ENCODE peak calls at places on chromosomes 1 and 21, in four cellular contexts. T is WTC11, M is HEK293T, A is K562. Y is an unnamed sample.

GRCh38 chr1:19640363-19641316 is 3.5 kb upstream of the NBL1 start:
- DNase-seq in T (peak; percentile 73), M (no peak), A (no peak), Y (peak; percentile 76)

GRCh38 chr1:114032271-114033218 is 53.3 kb downstream of the OLFML3 start:
- DNase-seq in T (peak; percentile 43), M (no peak), A (no peak), Y (no peak)

GRCh38 chr1:11749203-11749689 is 12.7 kb upstream of the C1orf167 start:
- DNase-seq in T (peak; percentile 60), M (peak; percentile 45), A (peak; percentile 87), Y (peak; percentile 44)

GRCh38 chr21:31555741-31556191 is 103.7 kb upstream of the SOD1 start:
- DNase-seq in T (peak; percentile 43), M (no peak), A (no peak), Y (no peak)

GRCh38 chr1:53410100-53410541 is 49.1 kb upstream of the DMRTB1 start:
- DNase-seq in T (no peak), M (peak; percentile 28), A (no peak), Y (no peak)

GRCh38 chr1:162973381-162973795 is 95.8 kb upstream of the RGS4 start:
- DNase-seq in T (no peak), M (no peak), A (no peak), Y (no peak)

GRCh38 chr1:220038640-220039039 is 7.7 kb downstream of the EPRS1 start:
- DNase-seq in T (no peak), M (no peak), A (no peak), Y (no peak)

GRCh38 chr1:212558665-212559480 is 49.7 kb upstream of the ATF3 start:
- DNase-seq in T (peak; percentile 92), M (peak; percentile 99), A (peak; percentile 98), Y (peak; percentile 47)

GRCh38 chr1:28508435-28508754 is 2.6 kb downstream of the RCC1 start:
- DNase-seq in T (no peak), M (no peak), A (peak; percentile 60), Y (no peak)

GRCh38 chr1:36557041-36558000 is 74.6 kb upstream of the CSF3R start:
- DNase-seq in T (no peak), M (no peak), A (no peak), Y (no peak)

DNA sequence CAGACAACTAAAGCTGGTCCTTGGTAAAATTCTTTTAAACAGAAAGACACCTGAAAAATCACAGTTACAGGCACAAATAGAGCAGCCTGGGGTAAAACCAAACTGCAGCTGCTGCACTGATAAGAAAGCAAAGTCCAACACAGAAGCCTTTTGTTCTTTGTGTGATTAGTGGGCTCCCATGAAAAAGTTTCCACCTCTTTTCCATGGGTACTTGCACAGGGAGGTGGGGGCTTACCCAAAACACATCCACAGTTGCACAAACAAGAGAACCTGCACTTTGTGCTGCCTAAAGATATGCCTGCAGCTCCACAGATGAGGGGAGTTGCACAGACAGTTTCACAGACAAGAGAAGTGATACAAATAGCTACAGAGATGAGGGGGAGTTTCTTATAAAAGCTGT is 106.7 kb upstream of the SLC5A9 start:
- DNase-seq in T (no peak), M (no peak), A (no peak), Y (peak; percentile 91)
- TF ChIP-seq ELF4 in T (no peak), M (no peak), A (no peak), Y (no peak)

GRCh38 chr1:18045654-18046053 is 61.9 kb upstream of the IGSF21 start:
- DNase-seq in T (no peak), M (no peak), A (no peak), Y (no peak)
- TF ChIP-seq ELF4 in T (no peak), M (no peak), A (no peak), Y (no peak)

GRCh38 chr21:17466166-17466565 is 46.7 kb upstream of the CXADR start:
- DNase-seq in T (no peak), M (no peak), A (peak; percentile 6), Y (peak; percentile 51)
- TF ChIP-seq ELF4 in T (no peak), M (no peak), A (no peak), Y (no peak)

DNA sequence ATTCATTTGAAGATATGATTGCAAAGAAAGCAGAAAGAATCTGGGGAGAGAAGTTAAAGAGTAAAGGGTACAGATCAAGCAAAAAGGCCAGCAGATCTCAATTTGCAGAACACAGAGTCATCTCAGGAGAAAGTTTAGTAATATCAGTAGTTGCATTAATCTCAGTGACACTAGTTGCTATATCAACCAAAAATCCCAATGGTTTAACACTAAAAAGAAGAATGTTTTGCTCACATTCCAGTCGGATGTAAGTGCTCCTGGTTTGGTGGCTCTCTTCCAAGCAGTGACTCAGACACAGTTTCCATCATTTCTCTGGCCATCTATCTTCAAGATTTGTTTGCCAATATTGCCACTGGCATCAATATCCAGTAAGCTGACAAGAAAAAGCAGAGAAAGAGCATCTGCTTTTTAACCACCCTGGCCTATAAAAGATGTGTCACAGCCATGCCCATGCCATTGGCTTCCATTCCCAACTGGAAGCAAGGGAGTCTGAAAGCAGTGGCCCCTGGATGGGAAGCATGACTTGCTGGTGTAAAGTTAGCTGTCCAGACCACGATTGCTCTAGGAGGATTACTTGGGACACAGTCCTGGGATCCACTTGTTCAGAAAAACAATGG is 45.5 kb upstream of the AIM2 start:
- DNase-seq in T (no peak), M (no peak), A (no peak), Y (no peak)
- TF ChIP-seq ELF4 in T (no peak), M (no peak), A (no peak), Y (no peak)

DNA sequence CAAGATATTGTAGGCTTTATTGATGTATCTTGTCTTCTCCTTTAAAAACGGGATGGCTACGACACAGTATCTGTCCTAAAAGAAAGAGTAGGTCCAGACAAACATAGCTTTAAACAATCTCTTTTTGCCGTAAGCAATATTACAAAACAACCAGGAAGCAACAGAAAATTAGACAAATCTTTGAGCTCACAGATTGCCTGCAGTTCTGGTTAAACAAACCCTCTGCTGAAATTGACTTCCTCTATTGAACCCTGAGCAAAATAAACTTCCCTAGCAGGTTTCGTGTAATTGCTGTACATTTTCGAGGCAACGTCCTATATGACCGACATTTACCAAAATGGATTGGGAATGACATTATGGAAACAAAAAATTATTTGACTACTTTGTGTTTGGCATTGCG is 50.6 kb downstream of the CHML start:
- DNase-seq in T (no peak), M (no peak), A (no peak), Y (no peak)
- TF ChIP-seq ELF4 in T (no peak), M (no peak), A (no peak), Y (no peak)

DNA sequence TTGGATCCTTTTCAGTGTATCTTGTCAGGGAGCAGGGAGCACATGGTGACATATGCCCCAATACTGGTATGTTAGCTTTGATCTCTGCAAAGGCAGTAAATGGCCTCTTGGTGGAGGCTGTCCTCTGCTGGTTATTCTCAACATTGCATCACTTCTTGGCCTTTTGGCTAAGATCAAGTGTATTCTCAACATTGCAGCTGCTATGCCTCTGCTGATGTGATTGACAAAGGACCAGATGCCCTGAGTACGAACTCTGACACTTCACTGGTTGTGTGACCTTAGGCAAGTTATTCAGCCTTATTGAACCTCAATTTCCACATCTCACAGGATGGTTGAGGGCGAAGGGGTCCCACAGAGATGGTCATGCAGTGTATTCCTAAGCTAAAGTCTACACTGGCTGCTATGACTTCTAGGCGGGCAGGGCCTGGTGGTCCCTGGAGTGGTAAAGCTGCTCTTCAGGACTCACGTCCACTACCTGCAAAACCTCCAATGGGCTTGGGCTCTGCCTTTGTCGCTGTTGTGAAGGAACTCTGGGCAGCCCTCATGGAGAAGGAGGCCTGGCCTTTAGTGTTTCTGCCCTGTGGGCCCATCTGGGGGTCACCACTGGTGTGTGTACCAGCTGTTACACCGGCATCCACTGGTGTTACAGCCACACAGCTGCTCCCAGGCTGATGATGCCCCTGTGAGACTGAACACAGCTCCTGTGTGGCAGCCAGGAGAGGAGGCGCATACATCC is 64.8 kb downstream of the DNTTIP2 start:
- DNase-seq in T (peak; percentile 65), M (peak; percentile 75), A (peak; percentile 75), Y (peak; percentile 79)
- TF ChIP-seq ELF4 in T (no peak), M (no peak), A (no peak), Y (no peak)

GRCh38 chr1:214506972-214507431 is 44.4 kb downstream of the PTPN14 start:
- DNase-seq in T (no peak), M (no peak), A (no peak), Y (peak; percentile 93)
- TF ChIP-seq ELF4 in T (no peak), M (no peak), A (no peak), Y (no peak)

Y was measured in HepG2.